ENCODE peak calls at places on chromosomes 11 and 22, in five cellular contexts. O is GM12864, R is non-pigmented ciliary epithelial cell, E is naive B cell, T is lung microvascular endothelial cell. M is an unnamed sample.

GRCh38 chr11:70697701-70698100 is 299.4 kb downstream of the CTTN start:
- DNase-seq in O (no peak), T (no peak), E (no peak), R (no peak), M (no peak)

GRCh38 chr11:67266424-67267187 is at the start of gene GRK2:
- DNase-seq in R (no peak), E (no peak), O (no peak), T (peak; percentile 52), M (peak; percentile 86)

GRCh38 chr22:49917997-49918910 is at the start of the genes ALG12 and CRELD2:
- DNase-seq in T (peak; percentile 99), O (peak; percentile 83), E (peak; percentile 96), R (peak; percentile 69), M (peak; percentile 100)

GRCh38 chr22:24482586-24482985 is 12.5 kb upstream of the UPB1 start:
- DNase-seq in E (no peak), R (peak; percentile 34), O (no peak), T (no peak), M (no peak)

GRCh38 chr11:6333112-6333511 is 12.8 kb upstream of the CAVIN3 start:
- DNase-seq in E (no peak), O (no peak), T (no peak), R (no peak), M (no peak)

GRCh38 chr11:117547911-117548310 is 220.3 kb downstream of the CEP164 start:
- DNase-seq in R (no peak), T (no peak), O (no peak), E (no peak), M (no peak)

GRCh38 chr22:17789379-17790200 is 15.3 kb upstream of the BID start:
- DNase-seq in T (no peak), R (no peak), E (no peak), O (no peak), M (no peak)

GRCh38 chr11:65782816-65783228 is 2.0 kb upstream of the AP5B1 start:
- DNase-seq in O (no peak), R (no peak), T (no peak), E (no peak), M (peak; percentile 17)

GRCh38 chr11:77418155-77418980 is 55.5 kb downstream of the PAK1 start:
- DNase-seq in O (no peak), T (no peak), E (no peak), R (no peak), M (no peak)

GRCh38 chr11:78414321-78415051 is 3.1 kb downstream of the GAB2 start:
- DNase-seq in T (peak; percentile 52), R (no peak), O (no peak), E (peak; percentile 28), M (no peak)

GRCh38 chr11:82873919-82874333 is 26.3 kb downstream of the PRCP start:
- DNase-seq in R (no peak), T (peak; percentile 38), O (no peak), E (no peak), M (no peak)

GRCh38 chr11:13440100-13440855 is 22.7 kb downstream of the BTBD10 start:
- DNase-seq in R (peak; percentile 83), O (no peak), E (no peak), T (peak; percentile 91), M (peak; percentile 65)

GRCh38 chr11:17954395-17955252 is 58.2 kb downstream of the SERGEF start:
- DNase-seq in T (no peak), O (no peak), E (no peak), R (no peak), M (no peak)

GRCh38 chr11:34632105-34632780 is 11.3 kb downstream of the EHF start:
- DNase-seq in R (no peak), O (no peak), E (no peak), T (no peak), M (no peak)

GRCh38 chr11:111310723-111311122 is 12.4 kb downstream of the POU2AF3 start:
- DNase-seq in T (no peak), E (no peak), O (no peak), R (no peak), M (no peak)

GRCh38 chr11:23991140-23991539 is 505.7 kb upstream of the LUZP2 start:
- DNase-seq in R (peak; percentile 73), E (no peak), T (no peak), O (no peak), M (no peak)

GRCh38 chr22:27238935-27239510 is 562.5 kb downstream of the MN1 start:
- DNase-seq in O (no peak), T (peak; percentile 67), R (peak; percentile 99), E (no peak), M (no peak)

GRCh38 chr11:73157141-73158010 is 15.3 kb upstream of the FCHSD2 start:
- DNase-seq in T (no peak), E (peak; percentile 61), O (no peak), R (no peak), M (no peak)

GRCh38 chr11:43579171-43579918 is 101.2 kb upstream of the HSD17B12 start:
- DNase-seq in R (no peak), O (no peak), T (peak; percentile 70), E (no peak), M (peak; percentile 82)

GRCh38 chr22:42114721-42115120 is 15.9 kb downstream of the CYP2D6 start:
- DNase-seq in E (no peak), O (no peak), T (peak; percentile 41), R (no peak), M (peak; percentile 61)

M was measured in D341Med.